ENCODE peak calls at places on chromosomes 6 and 20, in five cellular contexts. U is IMR-90, P is astrocyte, N is K562, J is MM.1S. D is an unnamed sample.

GRCh38 chr6:54238407-54238806 is 69.8 kb upstream of the TINAG start:
- DNase-seq in U (peak), P (peak), J (peak), N (no peak), D (no peak)

GRCh38 chr6:150142304-150142656 is 564 bp upstream of the PPP1R14C start:
- DNase-seq in U (no peak), P (peak), J (no peak), N (no peak), D (no peak)

GRCh38 chr20:20211274-20211987 is 156.5 kb upstream of the INSM1 start:
- DNase-seq in N (no peak), J (no peak), P (no peak), U (no peak), D (no peak)

GRCh38 chr20:51374961-51375360 is 167.6 kb downstream of the NFATC2 start:
- DNase-seq in N (no peak), U (no peak), P (no peak), J (no peak), D (no peak)

GRCh38 chr6:40845588-40845987 is 193.4 kb downstream of the UNC5CL start:
- DNase-seq in J (peak), P (peak), N (peak), U (peak), D (no peak)

GRCh38 chr6:11278207-11278559 is 45.7 kb upstream of the NEDD9 start:
- DNase-seq in N (no peak), P (peak), U (no peak), J (no peak), D (no peak)

GRCh38 chr6:33927551-33927950 is 123.7 kb upstream of the MLN start:
- DNase-seq in J (no peak), U (peak), P (peak), N (no peak), D (peak)

GRCh38 chr6:82017773-82018172 is 229.8 kb downstream of the IBTK start:
- DNase-seq in N (no peak), P (no peak), U (no peak), J (no peak), D (no peak)

GRCh38 chr6:22873531-22874136 is 304.3 kb downstream of the HDGFL1 start:
- DNase-seq in J (no peak), U (peak), N (no peak), P (peak), D (no peak)

GRCh38 chr20:20603339-20603990 is 109.0 kb downstream of the RALGAPA2 start:
- DNase-seq in J (no peak), N (no peak), P (no peak), U (no peak), D (no peak)

GRCh38 chr6:75546401-75546800 is 52.8 kb upstream of the FILIP1 start:
- DNase-seq in P (peak), N (no peak), J (peak), U (peak), D (no peak)

GRCh38 chr20:57600324-57601210 is 19.7 kb downstream of the ZBP1 start:
- DNase-seq in N (no peak), J (no peak), P (no peak), U (no peak), D (no peak)

GRCh38 chr20:14295238-14295637 is 42.2 kb downstream of the FLRT3 start:
- DNase-seq in U (no peak), P (no peak), J (no peak), N (no peak), D (no peak)

GRCh38 chr6:36436466-36436865 is 6.2 kb downstream of the PXT1 start:
- DNase-seq in N (no peak), J (no peak), P (peak), U (peak), D (no peak)

GRCh38 chr6:156848533-156848932 is 71.4 kb downstream of the ARID1B start:
- DNase-seq in U (no peak), N (peak), J (no peak), P (no peak), D (no peak)

GRCh38 chr6:124968401-124968800 is 6.2 kb downstream of the RNF217 start:
- DNase-seq in N (no peak), U (peak), J (peak), P (no peak), D (no peak)

GRCh38 chr20:63619505-63619904 is 7.4 kb downstream of the GMEB2 start:
- DNase-seq in N (no peak), U (no peak), J (no peak), P (no peak), D (no peak)

GRCh38 chr20:51138576-51138975 is 115.7 kb upstream of the KCNG1 start:
- DNase-seq in J (no peak), N (no peak), U (no peak), P (no peak), D (no peak)

GRCh38 chr20:31918471-31919105 is 33.3 kb downstream of the PDRG1 start:
- DNase-seq in U (peak), J (no peak), P (no peak), N (no peak), D (no peak)

GRCh38 chr6:99345164-99345563 is 4.3 kb downstream of the FAXC start:
- DNase-seq in N (no peak), P (no peak), U (no peak), J (no peak), D (no peak)

GRCh38 chr6:9543649-9544048 is 871.2 kb downstream of the TFAP2A start:
- DNase-seq in U (no peak), J (no peak), P (no peak), N (no peak), D (no peak)

GRCh38 chr20:36399147-36399968 is 93.2 kb downstream of the DLGAP4 start:
- DNase-seq in U (peak), J (peak), P (no peak), N (peak), D (no peak)

GRCh38 chr6:1606533-1607235 is 3.0 kb upstream of the FOXC1 start:
- DNase-seq in U (no peak), N (no peak), J (no peak), P (no peak), D (no peak)

GRCh38 chr6:50093116-50093937 is 43.6 kb upstream of the DEFB112 start:
- DNase-seq in N (no peak), P (no peak), U (no peak), J (no peak), D (no peak)

GRCh38 chr20:7924692-7925091 is 15.6 kb downstream of the HAO1 start:
- DNase-seq in U (peak), P (peak), J (no peak), N (no peak), D (no peak)

GRCh38 chr6:164098857-164099534 is 684.5 kb downstream of the QKI start:
- DNase-seq in J (no peak), N (no peak), P (peak), U (no peak), D (no peak)

GRCh38 chr20:57557926-57558613 is 2.8 kb upstream of the PCK1 start:
- DNase-seq in U (no peak), N (no peak), J (no peak), P (no peak), D (no peak)

GRCh38 chr20:31705598-31706597 is 16.8 kb downstream of the BCL2L1 start:
- DNase-seq in U (no peak), N (no peak), J (peak), P (no peak), D (no peak)

GRCh38 chr6:88725111-88725711 is 238.2 kb downstream of the RNGTT start:
- DNase-seq in J (no peak), N (no peak), U (peak), P (peak), D (no peak)

GRCh38 chr6:63465750-63466149 is 106.5 kb upstream of the LOC128125822 start:
- DNase-seq in J (no peak), P (no peak), N (no peak), U (no peak), D (no peak)

GRCh38 chr6:63663147-63663877 is 27.7 kb downstream of the PHF3 start:
- DNase-seq in N (peak), P (peak), U (peak), J (no peak), D (no peak)

GRCh38 chr6:106939208-106939607 is 35.3 kb downstream of the CD24 start:
- DNase-seq in J (no peak), U (no peak), P (no peak), N (no peak), D (no peak)

GRCh38 chr6:30689985-30690384 is 799 bp downstream of the NRM start:
- DNase-seq in U (no peak), P (no peak), N (no peak), J (no peak), D (no peak)
- H3K4me3 ChIP-seq in U (peak), P (peak), N (peak), J (peak), D (peak)

GRCh38 chr20:38208523-38208922 is 43.5 kb upstream of the TGM2 start:
- DNase-seq in P (no peak), J (no peak), U (no peak), N (no peak), D (no peak)
- H3K27ac ChIP-seq in P (no peak), J (no peak), U (no peak), N (no peak), D (no peak)

DNA sequence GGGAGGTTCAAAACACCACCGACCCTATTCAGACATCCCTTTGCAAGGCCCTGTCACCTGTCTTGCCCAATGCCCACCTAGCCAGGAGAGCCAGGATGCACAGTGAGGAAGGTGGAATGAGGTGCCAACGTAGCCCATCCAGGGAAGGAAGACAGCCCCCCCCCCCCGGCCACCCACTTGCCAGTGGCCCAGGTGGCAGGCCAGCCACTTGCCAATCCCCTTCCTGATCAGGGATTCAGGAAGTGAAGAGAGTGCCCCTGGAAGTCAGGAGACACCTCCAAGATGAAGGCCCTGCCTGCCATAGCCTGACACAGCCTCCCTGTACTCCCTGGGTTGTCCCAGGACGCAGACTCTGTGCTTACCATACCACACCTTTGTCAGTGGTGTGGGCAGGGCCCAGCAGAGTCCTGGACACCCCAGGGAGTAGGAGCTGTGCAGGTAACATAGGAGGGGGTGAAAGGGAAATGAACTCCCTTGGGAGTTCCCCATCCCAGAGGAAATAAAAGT is 54.7 kb downstream of the MRPL14 start:
- DNase-seq in U (no peak), P (no peak), J (no peak), N (no peak), D (no peak)
- H3K4me3 ChIP-seq in U (no peak), P (no peak), J (peak), N (peak), D (peak)

GRCh38 chr6:13923527-13924145 is 1.1 kb upstream of the RNF182 start:
- DNase-seq in J (no peak), N (peak), P (peak), U (peak), D (no peak)
- H3K27ac ChIP-seq in J (no peak), N (peak), P (peak), U (peak), D (peak)

DNA sequence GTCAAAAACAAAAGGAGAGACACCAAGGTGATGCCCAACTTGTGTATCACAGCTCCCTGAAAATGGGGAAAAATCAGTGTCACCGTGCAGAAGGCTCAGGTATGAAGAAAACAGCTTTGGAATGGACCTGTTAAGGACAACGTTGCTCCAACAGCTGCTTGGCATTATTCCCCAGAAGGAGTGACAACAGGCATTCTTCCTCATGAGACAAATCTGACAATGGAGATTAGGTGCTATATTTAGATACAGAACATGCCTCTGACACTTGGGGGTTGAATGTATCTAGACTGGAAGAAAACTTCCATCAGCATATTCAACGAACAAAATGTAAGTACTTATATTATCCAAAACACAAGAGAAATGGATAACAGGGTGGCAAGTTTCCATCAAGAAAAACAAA is 87.7 kb downstream of the MBOAT1 start:
- DNase-seq in U (no peak), J (no peak), N (no peak), P (no peak), D (no peak)
- H3K4me3 ChIP-seq in U (no peak), J (no peak), N (no peak), P (no peak), D (no peak)